ENCODE peak calls at places on chromosome 2, in four cellular contexts. R, F, W and K are unnamed samples.

GRCh38 chr2:216635171-216635570 is 2.0 kb downstream of the IGFBP2 start:
- DNase-seq in R (no peak), F (no peak), W (no peak), K (no peak)

GRCh38 chr2:221205103-221205502 is 367.0 kb downstream of the EPHA4 start:
- DNase-seq in R (no peak), F (no peak), W (no peak), K (no peak)

GRCh38 chr2:56464613-56465012 is 280.8 kb downstream of the CCDC85A start:
- DNase-seq in R (no peak), F (no peak), W (no peak), K (no peak)

GRCh38 chr2:173239644-173240043 is 115.0 kb upstream of the CDCA7 start:
- DNase-seq in R (no peak), F (no peak), W (peak; percentile 37), K (no peak)

GRCh38 chr2:65062843-65063242 is 6.6 kb downstream of the CEP68 start:
- DNase-seq in R (no peak), F (no peak), W (no peak), K (no peak)

GRCh38 chr2:88600038-88600465 is 27.2 kb downstream of the EIF2AK3 start:
- DNase-seq in R (peak; percentile 89), F (no peak), W (peak; percentile 22), K (no peak)

GRCh38 chr2:226791056-226791486 is 8.5 kb downstream of the IRS1 start:
- DNase-seq in R (no peak), F (peak; percentile 90), W (no peak), K (no peak)

GRCh38 chr2:170818294-170819104 is 1.8 kb downstream of the GAD1 start:
- DNase-seq in R (no peak), F (no peak), W (no peak), K (peak; percentile 69)

GRCh38 chr2:227933891-227934290 is 62.5 kb downstream of the DAW1 start:
- DNase-seq in R (no peak), F (no peak), W (no peak), K (no peak)

GRCh38 chr2:169670215-169670651 is 24.0 kb downstream of the CFAP210 start:
- DNase-seq in R (no peak), F (no peak), W (no peak), K (no peak)

GRCh38 chr2:137091704-137092103 is 326.4 kb downstream of the THSD7B start:
- DNase-seq in R (no peak), F (no peak), W (no peak), K (no peak)

DNA sequence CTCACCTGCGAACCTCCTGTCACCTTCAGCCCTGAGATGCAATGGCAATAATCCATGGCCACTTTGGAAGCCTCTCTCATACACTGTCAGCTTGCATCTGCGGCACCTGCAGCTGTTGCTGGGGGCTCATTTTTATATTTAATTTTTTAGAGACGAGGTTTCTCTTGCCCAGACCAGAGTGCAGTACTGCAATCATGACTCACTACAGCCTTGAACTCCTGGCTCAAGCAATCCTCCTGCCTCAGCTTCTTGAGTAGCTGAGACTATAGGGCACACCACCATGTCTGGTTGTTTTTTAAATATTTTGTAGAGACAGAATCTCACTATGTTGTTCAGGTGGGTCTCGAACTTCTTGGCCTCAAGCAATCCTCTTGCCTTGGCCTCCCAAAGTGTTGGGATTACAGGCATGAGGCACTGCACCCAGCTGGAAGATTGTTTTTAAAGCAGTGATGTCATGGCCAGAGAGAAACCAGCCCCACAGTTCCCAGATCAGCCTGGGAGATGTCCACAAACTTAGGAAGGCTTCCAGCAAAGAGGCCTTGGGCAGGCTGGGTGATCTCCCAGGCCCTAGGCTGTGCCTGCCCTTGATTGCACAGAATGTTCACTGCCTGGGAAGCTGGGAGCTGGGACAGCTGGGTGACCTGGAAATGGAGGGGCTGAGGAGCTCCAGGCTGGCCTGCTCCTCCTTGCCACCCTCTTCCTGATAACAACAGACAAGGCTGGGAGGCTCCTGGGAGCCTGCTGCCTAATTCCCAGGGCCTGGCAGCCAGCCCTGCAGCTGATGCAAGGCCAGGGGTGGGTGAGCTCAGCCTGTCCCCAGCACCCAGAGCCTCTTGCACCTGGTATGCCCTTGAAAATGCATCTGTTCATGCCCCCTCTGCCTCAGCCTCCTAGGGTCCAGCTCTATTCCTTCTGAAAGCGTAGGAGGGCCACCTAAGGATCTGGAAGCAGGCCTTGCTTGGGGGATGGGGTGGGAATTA is 27.1 kb downstream of the SH2D6 start:
- DNase-seq in R (no peak), F (no peak), W (no peak), K (no peak)
- TF ChIP-seq POLR2A in R (no peak), F (no peak), W (no peak), K (no peak)

GRCh38 chr2:217929757-217930707 is 72.8 kb downstream of the TNS1 start:
- DNase-seq in R (no peak), F (no peak), W (no peak), K (no peak)
- TF ChIP-seq POLR2A in R (no peak), F (no peak), W (no peak), K (no peak)

GRCh38 chr2:111701798-111702118 is 182.2 kb downstream of the ANAPC1 start:
- DNase-seq in R (no peak), F (no peak), W (no peak), K (no peak)

GRCh38 chr2:111701266-111701665 is 182.7 kb downstream of the ANAPC1 start:
- DNase-seq in R (no peak), F (no peak), W (no peak), K (no peak)

GRCh38 chr2:111697560-111697959 is 186.4 kb downstream of the ANAPC1 start:
- DNase-seq in R (no peak), F (no peak), W (no peak), K (no peak)

GRCh38 chr2:111698089-111698488 is 185.9 kb downstream of the ANAPC1 start:
- DNase-seq in R (no peak), F (no peak), W (no peak), K (no peak)

GRCh38 chr2:111698743-111699554 is 185.0 kb downstream of the ANAPC1 start:
- DNase-seq in R (peak; percentile 95), F (no peak), W (no peak), K (no peak)
- TF ChIP-seq POLR2A in R (no peak), F (no peak), W (no peak), K (no peak)

DNA sequence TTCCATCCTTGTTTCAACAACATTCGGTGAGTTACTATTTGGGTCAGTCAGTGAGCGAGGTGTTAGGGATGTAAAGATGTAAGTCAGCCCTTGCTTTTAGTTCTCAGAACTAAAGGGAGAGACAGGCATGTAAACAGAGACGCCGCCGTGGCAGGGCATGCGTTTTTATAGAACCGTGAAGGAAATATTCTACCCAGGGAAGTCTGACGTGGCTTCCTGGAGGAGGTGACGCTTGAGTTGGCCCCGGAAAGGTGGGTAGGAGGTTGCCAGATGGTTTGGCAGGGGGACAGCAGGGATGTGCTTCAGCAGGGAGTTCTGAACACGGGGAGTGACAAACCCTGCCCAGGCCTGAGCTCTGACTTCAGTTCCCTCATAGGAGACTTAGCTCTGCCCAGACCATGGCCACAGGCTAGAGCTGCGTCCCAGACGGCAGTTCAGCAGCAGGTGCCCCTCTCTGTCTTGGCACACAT is 23.5 kb upstream of the RPL31 start:
- DNase-seq in R (no peak), F (no peak), W (no peak), K (no peak)
- TF ChIP-seq POLR2A in R (no peak), F (no peak), W (no peak), K (no peak)